ENCODE peak calls at places on chromosomes 5 and 9, in eight cellular contexts. U, L, A, D, M, H, G and K are unnamed samples.

GRCh38 chr5:119059740-119060255 is 11.1 kb upstream of the DMXL1 start:
- DNase-seq in L (no peak), G (no peak), A (no peak), H (no peak), D (no peak), M (no peak), U (no peak), K (no peak)

GRCh38 chr5:142627371-142628217 is 58.3 kb downstream of the FGF1 start:
- DNase-seq in L (no peak), A (no peak), H (peak), M (no peak), G (no peak), D (no peak), U (peak), K (no peak)

GRCh38 chr5:139696894-139697658 is 48.9 kb downstream of the CXXC5 start:
- DNase-seq in L (peak), G (peak), U (peak), A (peak), M (peak), H (peak), D (peak), K (peak)

GRCh38 chr5:26572486-26572885 is 465.9 kb downstream of the CDH9 start:
- DNase-seq in M (no peak), A (peak), L (no peak), U (no peak), H (no peak), D (no peak), G (no peak), K (no peak)

GRCh38 chr5:96627792-96628191 is 34.4 kb upstream of the CAST start:
- DNase-seq in U (no peak), M (no peak), H (no peak), A (peak), G (no peak), D (no peak), L (no peak), K (no peak)

GRCh38 chr9:68533678-68534077 is 7.0 kb downstream of the TMEM252 start:
- DNase-seq in L (no peak), D (no peak), M (no peak), H (no peak), A (no peak), G (no peak), U (no peak), K (no peak)

GRCh38 chr5:17343675-17344074 is 126.2 kb downstream of the BASP1 start:
- DNase-seq in M (no peak), H (peak), L (no peak), D (peak), U (peak), G (peak), A (peak), K (peak)

GRCh38 chr9:69385474-69386091 is 60.6 kb downstream of the ENTREP1 start:
- DNase-seq in A (no peak), G (no peak), U (no peak), L (no peak), H (no peak), D (no peak), M (no peak), K (no peak)

GRCh38 chr5:8247485-8247884 is 378.5 kb downstream of the MTRR start:
- DNase-seq in H (peak), U (no peak), D (no peak), L (no peak), G (no peak), A (peak), M (no peak), K (peak)

GRCh38 chr9:134875376-134875775 is 5.2 kb upstream of the FCN2 start:
- DNase-seq in H (no peak), U (no peak), A (no peak), M (no peak), D (no peak), L (no peak), G (no peak), K (no peak)

GRCh38 chr9:28378236-28378635 is 805.0 kb upstream of the C9orf72 start:
- DNase-seq in U (peak), H (no peak), G (no peak), M (no peak), L (no peak), A (no peak), D (peak), K (no peak)

GRCh38 chr5:173925449-173926071 is 37.4 kb downstream of the CPEB4 start:
- DNase-seq in G (no peak), A (peak), L (peak), D (peak), M (peak), H (peak), U (no peak), K (peak)

GRCh38 chr9:21357479-21358290 is 7.0 kb upstream of the IFNA6 start:
- DNase-seq in D (no peak), A (no peak), H (peak), L (no peak), G (peak), M (no peak), U (no peak), K (peak)

GRCh38 chr5:139732019-139732418 is 63.6 kb upstream of the PSD2 start:
- DNase-seq in A (no peak), L (no peak), M (no peak), G (no peak), U (no peak), H (no peak), D (no peak), K (no peak)

GRCh38 chr9:84668204-84669007 is 1.1 kb upstream of the NTRK2 start:
- DNase-seq in D (peak), H (peak), U (peak), L (peak), A (peak), G (peak), M (no peak), K (peak)

GRCh38 chr9:97668485-97668884 is 28.7 kb downstream of the XPA start:
- DNase-seq in H (no peak), D (no peak), U (no peak), M (no peak), G (no peak), L (no peak), A (no peak), K (no peak)

GRCh38 chr9:14322211-14323082 is 8.5 kb upstream of the NFIB start:
- DNase-seq in L (peak), U (peak), A (peak), M (no peak), H (peak), G (peak), D (peak), K (peak)

GRCh38 chr5:73296772-73297171 is 123.8 kb downstream of the TMEM174 start:
- DNase-seq in L (no peak), A (peak), D (no peak), G (peak), H (peak), U (peak), M (no peak), K (peak)

DNA sequence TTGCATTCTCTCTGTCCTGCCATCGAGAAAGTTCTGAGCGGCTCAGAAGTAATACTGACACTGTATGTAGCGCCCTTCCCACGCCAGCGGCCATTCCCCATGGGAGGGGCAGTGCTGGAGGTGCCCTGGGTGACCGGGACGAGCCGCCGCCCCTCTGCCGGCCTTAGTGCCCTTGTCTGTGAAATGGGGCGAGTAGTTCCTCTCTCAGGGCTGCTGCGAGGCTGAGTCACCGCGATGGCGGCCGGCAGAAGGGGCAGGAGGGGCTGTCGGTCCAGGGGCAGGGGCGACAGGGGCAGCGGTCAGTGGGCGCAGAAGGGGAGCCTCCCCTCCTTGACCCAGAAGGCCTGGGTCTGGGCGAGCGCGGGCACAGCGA is 148.9 kb downstream of the GAPVD1 start:
- DNase-seq in H (no peak), L (no peak), M (no peak), U (no peak), D (no peak), A (no peak), G (no peak), K (no peak)
- TF ChIP-seq EZH2 in H (no peak), L (no peak), M (no peak), U (no peak), D (no peak), A (no peak), G (no peak), K (no peak)

DNA sequence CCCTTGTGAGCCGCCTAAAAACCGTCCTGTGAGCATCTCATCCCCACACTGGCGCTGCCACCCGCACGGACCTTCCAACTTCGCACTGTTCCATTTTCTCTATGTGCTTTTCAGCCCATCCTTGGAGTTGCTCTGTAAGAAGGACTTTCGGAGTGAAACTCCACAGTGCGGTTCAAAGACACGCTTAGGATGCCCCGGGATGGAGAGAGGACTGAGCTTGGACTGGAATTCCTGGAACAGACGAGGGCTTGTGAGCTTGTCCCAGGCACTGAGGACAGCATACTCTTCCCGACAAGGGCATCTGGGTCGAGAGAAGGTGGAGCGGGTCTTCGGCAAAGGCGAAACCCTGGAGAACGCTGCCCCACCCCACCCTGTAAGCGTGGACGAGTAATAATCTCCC is 187.8 kb downstream of the MEF2C start:
- DNase-seq in H (no peak), L (no peak), G (no peak), M (no peak), D (no peak), U (no peak), A (no peak), K (no peak)
- TF ChIP-seq EZH2 in H (peak), L (peak), G (peak), M (peak), D (no peak), U (peak), A (no peak), K (peak)

GRCh38 chr5:129459485-129460120 is 495 bp upstream of the ADAMTS19 start:
- DNase-seq in L (peak), G (peak), D (no peak), M (no peak), A (no peak), H (peak), U (peak), K (peak)
- TF ChIP-seq EZH2 in L (no peak), G (peak), D (peak), M (no peak), A (no peak), H (no peak), U (no peak), K (no peak)

GRCh38 chr9:114098660-114099522 is at the start of gene KIF12:
- DNase-seq in A (peak), L (peak), D (peak), H (peak), M (no peak), U (no peak), G (no peak), K (no peak)
- TF ChIP-seq EZH2 in A (no peak), L (peak), D (no peak), H (no peak), M (peak), U (no peak), G (peak), K (peak)

DNA sequence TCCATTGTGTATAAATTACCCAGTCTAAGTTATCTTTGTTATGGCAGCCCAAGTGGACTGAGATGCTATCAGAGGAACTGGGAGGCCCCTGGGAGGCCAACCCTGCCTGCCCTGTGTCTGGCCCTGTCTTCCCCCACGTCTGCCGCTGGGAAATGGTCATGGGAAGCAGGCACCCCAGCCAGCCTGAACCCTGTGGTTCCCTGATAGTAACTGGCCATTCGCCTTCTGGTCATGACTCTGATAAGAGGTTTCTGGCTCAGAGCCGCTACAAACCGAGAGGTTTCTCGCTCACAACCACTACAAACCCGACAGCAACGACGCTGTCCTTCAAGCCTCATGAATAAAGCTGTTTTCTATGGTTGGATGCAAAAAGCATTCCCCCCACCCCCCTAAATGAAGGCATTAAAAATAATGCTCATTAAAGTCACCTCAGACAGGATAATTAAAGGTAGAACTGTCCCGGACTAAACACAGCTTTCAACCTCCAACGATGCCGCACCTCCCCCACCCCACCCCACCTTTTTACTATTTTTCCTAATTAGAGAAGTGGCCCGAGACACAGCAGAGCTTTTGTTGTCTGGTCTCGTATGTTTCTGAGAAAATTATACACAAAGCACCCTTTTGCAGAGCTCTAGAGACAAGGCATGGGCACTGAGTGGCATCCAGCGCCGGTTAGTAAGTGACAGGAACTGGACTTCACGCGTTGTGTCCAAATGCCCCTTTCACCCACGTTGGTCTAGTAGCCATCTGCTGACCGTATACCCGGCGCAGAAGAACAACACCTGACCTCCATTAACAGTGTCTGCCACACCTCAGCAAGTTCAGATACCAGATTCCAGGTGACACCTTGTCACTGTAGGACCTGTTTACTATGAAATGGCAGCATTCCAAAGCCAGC is 140.8 kb downstream of the COL23A1 start:
- DNase-seq in L (no peak), D (no peak), M (no peak), G (no peak), H (no peak), U (no peak), A (no peak), K (no peak)
- TF ChIP-seq EZH2 in L (no peak), D (no peak), M (no peak), G (no peak), H (no peak), U (no peak), A (no peak), K (no peak)

DNA sequence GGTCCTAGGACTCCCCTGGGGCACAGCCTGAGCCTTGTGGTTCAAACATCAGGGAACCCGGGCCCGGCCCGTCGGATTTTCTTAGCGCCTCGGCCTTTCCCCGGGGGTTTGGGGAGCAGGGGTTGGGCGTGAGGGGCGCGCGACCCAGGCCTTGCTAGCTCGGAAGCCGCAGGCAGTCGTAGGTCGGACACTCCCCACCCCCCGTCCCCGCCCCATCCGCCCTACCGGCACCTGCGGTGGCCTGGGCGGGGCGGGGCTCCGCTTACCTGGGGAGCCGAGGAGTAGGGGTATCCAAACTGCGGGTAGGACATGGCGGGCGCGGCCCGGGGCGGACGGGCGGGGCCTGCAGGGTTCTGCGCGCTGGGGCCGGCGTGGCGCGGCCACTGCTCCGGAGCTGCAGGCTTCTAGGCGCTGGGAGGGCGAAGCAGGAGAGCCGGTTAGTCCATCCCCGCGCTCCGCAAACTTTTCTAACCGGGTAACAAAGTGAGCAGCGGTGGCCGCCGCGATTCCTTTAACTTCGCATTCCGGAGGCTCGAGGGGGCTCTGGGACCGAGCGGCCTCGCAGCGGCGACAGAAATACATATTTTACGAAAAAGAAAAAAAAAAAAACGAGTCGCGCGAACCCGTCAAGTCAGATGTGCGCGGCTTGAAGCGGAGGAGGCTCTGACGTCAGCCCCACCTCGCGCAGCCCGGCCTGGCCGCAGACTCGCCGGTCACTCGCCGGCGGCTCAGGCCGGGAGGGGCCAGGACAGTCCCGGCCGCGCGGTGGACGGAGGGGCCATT is at the start of gene IRX4:
- DNase-seq in M (no peak), G (peak), H (peak), A (peak), U (peak), L (peak), D (peak), K (peak)
- TF ChIP-seq EZH2 in M (no peak), G (no peak), H (no peak), A (no peak), U (no peak), L (peak), D (no peak), K (no peak)

DNA sequence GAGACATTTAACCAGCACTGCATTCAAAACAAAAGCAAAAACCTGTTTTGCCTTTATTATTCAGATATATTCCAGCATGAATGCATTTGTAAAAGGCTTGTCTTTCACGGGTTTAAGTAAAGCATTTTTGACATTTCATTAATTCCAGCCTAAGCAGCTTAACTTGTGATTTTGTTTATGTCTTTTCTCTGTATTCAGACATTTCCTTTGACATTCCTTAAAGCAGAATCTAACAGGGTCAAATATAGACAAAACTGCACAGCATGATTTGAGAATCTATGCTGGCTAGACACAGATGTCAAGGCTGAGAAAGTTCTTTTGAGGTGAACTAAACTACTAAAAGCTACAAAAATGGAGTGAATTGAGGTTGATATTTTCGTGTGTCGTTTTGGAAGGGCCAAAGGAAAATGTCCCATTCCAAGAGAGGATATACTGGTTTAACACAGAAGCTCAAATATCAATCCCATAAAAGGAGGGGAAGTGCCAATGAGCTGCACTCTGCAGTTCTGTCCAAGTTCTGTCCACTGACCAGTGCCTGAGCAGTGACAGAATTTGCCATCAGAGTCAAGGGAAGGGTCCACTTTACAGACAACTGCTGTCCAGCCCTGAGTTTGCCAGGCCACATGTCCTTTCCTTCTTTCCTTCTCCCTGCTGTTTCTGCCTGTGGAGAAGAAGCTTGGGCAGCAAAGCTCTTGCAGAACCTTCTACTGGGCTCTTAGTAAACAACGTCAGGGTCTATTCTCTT is 198.7 kb upstream of the KLF9 start:
- DNase-seq in M (no peak), G (no peak), A (no peak), H (no peak), U (no peak), D (no peak), L (no peak), K (no peak)
- TF ChIP-seq EZH2 in M (no peak), G (no peak), A (no peak), H (no peak), U (no peak), D (no peak), L (no peak), K (no peak)

GRCh38 chr5:3590967-3591900 is 4.4 kb upstream of the IRX1 start:
- DNase-seq in G (no peak), H (peak), A (no peak), U (no peak), L (peak), M (no peak), D (no peak), K (no peak)
- TF ChIP-seq EZH2 in G (peak), H (peak), A (no peak), U (no peak), L (peak), M (peak), D (no peak), K (no peak)

DNA sequence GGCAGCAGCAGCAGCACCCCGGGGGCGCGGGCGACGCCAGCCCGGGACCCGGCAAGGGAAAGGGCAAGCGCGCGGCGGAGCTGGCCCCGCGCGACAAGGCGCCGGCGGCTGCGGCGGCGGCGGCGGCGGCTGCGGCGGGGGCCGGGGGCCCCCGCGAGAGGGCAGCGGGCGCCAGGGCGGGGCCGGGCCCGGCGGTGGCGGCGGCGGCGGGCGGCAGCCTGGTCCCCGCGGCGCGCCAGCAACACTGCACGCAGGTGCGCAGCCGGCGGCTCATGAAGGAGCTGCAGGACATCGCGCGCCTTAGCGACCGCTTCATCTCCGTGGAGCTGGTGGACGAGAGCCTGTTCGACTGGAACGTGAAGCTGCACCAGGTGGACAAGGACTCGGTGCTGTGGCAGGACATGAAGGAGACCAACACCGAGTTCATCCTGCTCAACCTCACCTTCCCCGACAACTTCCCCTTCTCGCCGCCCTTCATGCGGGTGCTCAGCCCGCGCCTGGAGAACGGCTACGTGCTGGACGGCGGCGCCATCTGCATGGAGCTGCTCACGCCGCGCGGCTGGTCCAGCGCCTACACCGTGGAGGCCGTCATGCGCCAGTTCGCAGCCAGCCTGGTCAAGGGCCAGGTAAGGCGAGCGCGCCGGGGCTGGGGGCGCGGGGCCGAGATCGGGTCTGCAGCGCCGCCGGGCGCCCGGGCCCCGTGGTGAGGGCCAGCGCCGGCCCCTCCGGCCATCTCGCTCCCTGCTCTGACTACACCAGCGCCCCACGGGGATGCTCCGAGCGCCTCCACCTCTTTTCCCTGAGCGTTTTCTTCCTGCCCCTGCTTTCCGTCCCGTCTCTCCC is at the start of gene UBE2QL1:
- DNase-seq in M (no peak), L (peak), D (peak), G (no peak), H (peak), U (peak), A (peak), K (peak)
- TF ChIP-seq EZH2 in M (peak), L (peak), D (peak), G (peak), H (peak), U (peak), A (peak), K (peak)